ENCODE peak calls at places on chromosome 2, in ten cellular contexts. One of them, this sample, is unnamed.

GRCh38 chr2:134763164-134763710 is 44.4 kb upstream of the TMEM163 start:
- DNase-seq in psoas muscle: no peak
- DNase-seq in GM23338: no peak
- DNase-seq in GM12891: no peak
- DNase-seq in AG04449: no peak
- DNase-seq in GM06990: no peak
- DNase-seq in HT1080: peak; percentile 46
- DNase-seq in NCI-H524: no peak
- DNase-seq in NCI-H1105 treated with DMSO at 0.1 percent for 48 hours: no peak
- DNase-seq in HFFc6: no peak
- DNase-seq in this sample: no peak

GRCh38 chr2:223027442-223027841 is 24.5 kb upstream of the KCNE4 start:
- DNase-seq in NCI-H524: no peak
- DNase-seq in AG04449: no peak
- DNase-seq in NCI-H1105 treated with DMSO at 0.1 percent for 48 hours: no peak
- DNase-seq in HFFc6: peak; percentile 63
- DNase-seq in psoas muscle: no peak
- DNase-seq in GM06990: no peak
- DNase-seq in GM12891: no peak
- DNase-seq in GM23338: no peak
- DNase-seq in HT1080: peak; percentile 75
- DNase-seq in this sample: no peak

GRCh38 chr2:2852015-2852777 is 521.1 kb upstream of the MYT1L start:
- DNase-seq in psoas muscle: no peak
- DNase-seq in NCI-H524: no peak
- DNase-seq in AG04449: no peak
- DNase-seq in GM12891: no peak
- DNase-seq in HT1080: no peak
- DNase-seq in HFFc6: no peak
- DNase-seq in GM23338: no peak
- DNase-seq in NCI-H1105 treated with DMSO at 0.1 percent for 48 hours: no peak
- DNase-seq in GM06990: no peak
- DNase-seq in this sample: no peak

GRCh38 chr2:160362521-160362920 is 131.1 kb downstream of the RBMS1 start:
- DNase-seq in NCI-H1105 treated with DMSO at 0.1 percent for 48 hours: no peak
- DNase-seq in NCI-H524: no peak
- DNase-seq in psoas muscle: no peak
- DNase-seq in HFFc6: no peak
- DNase-seq in AG04449: no peak
- DNase-seq in GM06990: no peak
- DNase-seq in GM12891: no peak
- DNase-seq in HT1080: no peak
- DNase-seq in GM23338: no peak
- DNase-seq in this sample: no peak

GRCh38 chr2:28408764-28409599 is 16.3 kb downstream of the FOSL2 start:
- DNase-seq in NCI-H524: no peak
- DNase-seq in GM12891: no peak
- DNase-seq in AG04449: no peak
- DNase-seq in HFFc6: no peak
- DNase-seq in GM23338: no peak
- DNase-seq in psoas muscle: no peak
- DNase-seq in NCI-H1105 treated with DMSO at 0.1 percent for 48 hours: no peak
- DNase-seq in GM06990: no peak
- DNase-seq in HT1080: peak; percentile 100
- DNase-seq in this sample: no peak

GRCh38 chr2:9336209-9336533 is 87.2 kb downstream of the ITGB1BP1 start:
- DNase-seq in psoas muscle: no peak
- DNase-seq in HFFc6: no peak
- DNase-seq in GM12891: peak; percentile 43
- DNase-seq in AG04449: no peak
- DNase-seq in NCI-H524: peak; percentile 98
- DNase-seq in GM23338: no peak
- DNase-seq in GM06990: no peak
- DNase-seq in HT1080: peak; percentile 8
- DNase-seq in NCI-H1105 treated with DMSO at 0.1 percent for 48 hours: peak; percentile 79
- DNase-seq in this sample: no peak

GRCh38 chr2:54632733-54633692 is 90.4 kb upstream of the EML6 start:
- DNase-seq in GM06990: no peak
- DNase-seq in HFFc6: no peak
- DNase-seq in HT1080: peak; percentile 58
- DNase-seq in psoas muscle: peak; percentile 70
- DNase-seq in NCI-H524: no peak
- DNase-seq in AG04449: no peak
- DNase-seq in NCI-H1105 treated with DMSO at 0.1 percent for 48 hours: no peak
- DNase-seq in GM23338: no peak
- DNase-seq in GM12891: no peak
- DNase-seq in this sample: no peak

GRCh38 chr2:96225016-96225533 is 16.4 kb upstream of the STARD7 start:
- DNase-seq in GM23338: no peak
- DNase-seq in psoas muscle: no peak
- DNase-seq in HFFc6: no peak
- DNase-seq in GM12891: no peak
- DNase-seq in AG04449: no peak
- DNase-seq in HT1080: no peak
- DNase-seq in NCI-H524: no peak
- DNase-seq in GM06990: peak; percentile 77
- DNase-seq in NCI-H1105 treated with DMSO at 0.1 percent for 48 hours: no peak
- DNase-seq in this sample: peak; percentile 71

GRCh38 chr2:80020061-80020460 is 284.5 kb downstream of the LRRTM1 start:
- DNase-seq in GM06990: no peak
- DNase-seq in GM23338: no peak
- DNase-seq in HT1080: no peak
- DNase-seq in GM12891: no peak
- DNase-seq in HFFc6: no peak
- DNase-seq in NCI-H524: no peak
- DNase-seq in NCI-H1105 treated with DMSO at 0.1 percent for 48 hours: peak; percentile 59
- DNase-seq in psoas muscle: no peak
- DNase-seq in AG04449: no peak
- DNase-seq in this sample: no peak

GRCh38 chr2:68832161-68832869 is 38.9 kb downstream of the BMP10 start:
- DNase-seq in GM12891: no peak
- DNase-seq in AG04449: no peak
- DNase-seq in HT1080: peak; percentile 92
- DNase-seq in psoas muscle: peak; percentile 66
- DNase-seq in HFFc6: no peak
- DNase-seq in GM06990: peak; percentile 19
- DNase-seq in NCI-H1105 treated with DMSO at 0.1 percent for 48 hours: no peak
- DNase-seq in GM23338: no peak
- DNase-seq in NCI-H524: no peak
- DNase-seq in this sample: no peak

GRCh38 chr2:60353406-60353800 is 200.1 kb downstream of the BCL11A start:
- DNase-seq in NCI-H1105 treated with DMSO at 0.1 percent for 48 hours: no peak
- DNase-seq in AG04449: no peak
- DNase-seq in HFFc6: no peak
- DNase-seq in psoas muscle: no peak
- DNase-seq in GM06990: peak; percentile 76
- DNase-seq in GM23338: peak; percentile 33
- DNase-seq in GM12891: no peak
- DNase-seq in HT1080: no peak
- DNase-seq in NCI-H524: no peak
- DNase-seq in this sample: no peak

GRCh38 chr2:133718688-133719201 is 150.5 kb upstream of the NCKAP5 start:
- DNase-seq in NCI-H1105 treated with DMSO at 0.1 percent for 48 hours: no peak
- DNase-seq in GM12891: no peak
- DNase-seq in AG04449: peak; percentile 79
- DNase-seq in GM23338: no peak
- DNase-seq in HFFc6: peak; percentile 91
- DNase-seq in NCI-H524: no peak
- DNase-seq in psoas muscle: no peak
- DNase-seq in HT1080: peak; percentile 61
- DNase-seq in GM06990: no peak
- DNase-seq in this sample: no peak

GRCh38 chr2:24454258-24454657 is 36.8 kb upstream of the NCOA1 start:
- DNase-seq in NCI-H524: no peak
- DNase-seq in HFFc6: peak; percentile 1
- DNase-seq in GM23338: no peak
- DNase-seq in AG04449: no peak
- DNase-seq in GM06990: no peak
- DNase-seq in GM12891: no peak
- DNase-seq in HT1080: no peak
- DNase-seq in psoas muscle: no peak
- DNase-seq in NCI-H1105 treated with DMSO at 0.1 percent for 48 hours: no peak
- DNase-seq in this sample: no peak

GRCh38 chr2:8767324-8767723 is 70.1 kb downstream of the KIDINS220 start:
- DNase-seq in psoas muscle: no peak
- DNase-seq in GM23338: no peak
- DNase-seq in HFFc6: no peak
- DNase-seq in HT1080: no peak
- DNase-seq in NCI-H1105 treated with DMSO at 0.1 percent for 48 hours: peak; percentile 74
- DNase-seq in GM12891: no peak
- DNase-seq in NCI-H524: no peak
- DNase-seq in GM06990: no peak
- DNase-seq in AG04449: no peak
- DNase-seq in this sample: no peak

GRCh38 chr2:31675485-31675901 is 94.8 kb upstream of the SRD5A2 start:
- DNase-seq in HT1080: no peak
- DNase-seq in GM06990: no peak
- DNase-seq in psoas muscle: no peak
- DNase-seq in NCI-H1105 treated with DMSO at 0.1 percent for 48 hours: no peak
- DNase-seq in HFFc6: no peak
- DNase-seq in NCI-H524: peak; percentile 62
- DNase-seq in AG04449: no peak
- DNase-seq in GM12891: no peak
- DNase-seq in GM23338: peak; percentile 52
- DNase-seq in this sample: no peak

GRCh38 chr2:107622741-107623310 is 203.9 kb upstream of the RGPD4 start:
- DNase-seq in GM23338: no peak
- DNase-seq in psoas muscle: no peak
- DNase-seq in AG04449: no peak
- DNase-seq in NCI-H524: no peak
- DNase-seq in GM12891: no peak
- DNase-seq in HFFc6: no peak
- DNase-seq in GM06990: no peak
- DNase-seq in HT1080: no peak
- DNase-seq in NCI-H1105 treated with DMSO at 0.1 percent for 48 hours: no peak
- DNase-seq in this sample: no peak

GRCh38 chr2:191170773-191171172 is 20.0 kb upstream of the STAT4 start:
- DNase-seq in GM23338: no peak
- DNase-seq in NCI-H1105 treated with DMSO at 0.1 percent for 48 hours: no peak
- DNase-seq in NCI-H524: no peak
- DNase-seq in GM12891: no peak
- DNase-seq in AG04449: no peak
- DNase-seq in HFFc6: no peak
- DNase-seq in psoas muscle: no peak
- DNase-seq in GM06990: no peak
- DNase-seq in HT1080: peak; percentile 21
- DNase-seq in this sample: no peak

GRCh38 chr2:119580550-119581072 is 36.4 kb downstream of the CFAP221 start:
- DNase-seq in GM12891: no peak
- DNase-seq in psoas muscle: no peak
- DNase-seq in AG04449: no peak
- DNase-seq in GM06990: no peak
- DNase-seq in HFFc6: no peak
- DNase-seq in GM23338: no peak
- DNase-seq in HT1080: no peak
- DNase-seq in NCI-H1105 treated with DMSO at 0.1 percent for 48 hours: no peak
- DNase-seq in NCI-H524: no peak
- DNase-seq in this sample: no peak

GRCh38 chr2:105772362-105772761 is 27.6 kb downstream of the NCK2 start:
- DNase-seq in HFFc6: no peak
- DNase-seq in GM12891: no peak
- DNase-seq in psoas muscle: no peak
- DNase-seq in GM06990: no peak
- DNase-seq in HT1080: no peak
- DNase-seq in NCI-H1105 treated with DMSO at 0.1 percent for 48 hours: no peak
- DNase-seq in AG04449: no peak
- DNase-seq in GM23338: no peak
- DNase-seq in NCI-H524: no peak
- DNase-seq in this sample: no peak

GRCh38 chr2:199455533-199456382 is 2.0 kb downstream of the SATB2 start:
- DNase-seq in NCI-H1105 treated with DMSO at 0.1 percent for 48 hours: peak; percentile 86
- DNase-seq in AG04449: no peak
- DNase-seq in HT1080: peak; percentile 75
- DNase-seq in psoas muscle: peak; percentile 62
- DNase-seq in GM06990: no peak
- DNase-seq in GM23338: peak; percentile 91
- DNase-seq in NCI-H524: peak; percentile 49
- DNase-seq in HFFc6: no peak
- DNase-seq in GM12891: peak; percentile 5
- DNase-seq in this sample: peak; percentile 91

GRCh38 chr2:160372010-160372356 is 121.6 kb downstream of the RBMS1 start:
- DNase-seq in HT1080: no peak
- DNase-seq in GM12891: no peak
- DNase-seq in AG04449: no peak
- DNase-seq in GM23338: no peak
- DNase-seq in NCI-H1105 treated with DMSO at 0.1 percent for 48 hours: no peak
- DNase-seq in GM06990: no peak
- DNase-seq in NCI-H524: no peak
- DNase-seq in HFFc6: no peak
- DNase-seq in psoas muscle: no peak
- DNase-seq in this sample: no peak

GRCh38 chr2:197207106-197207505 is 103.5 kb downstream of the ANKRD44 start:
- DNase-seq in GM23338: no peak
- DNase-seq in AG04449: no peak
- DNase-seq in GM06990: no peak
- DNase-seq in HT1080: no peak
- DNase-seq in psoas muscle: no peak
- DNase-seq in NCI-H1105 treated with DMSO at 0.1 percent for 48 hours: no peak
- DNase-seq in NCI-H524: no peak
- DNase-seq in GM12891: no peak
- DNase-seq in HFFc6: no peak
- DNase-seq in this sample: no peak

GRCh38 chr2:32559136-32559535 is 68.7 kb upstream of the TTC27 start:
- DNase-seq in psoas muscle: no peak
- DNase-seq in NCI-H1105 treated with DMSO at 0.1 percent for 48 hours: no peak
- DNase-seq in NCI-H524: no peak
- DNase-seq in GM23338: no peak
- DNase-seq in AG04449: no peak
- DNase-seq in HT1080: no peak
- DNase-seq in HFFc6: no peak
- DNase-seq in GM06990: no peak
- DNase-seq in GM12891: no peak
- DNase-seq in this sample: no peak

GRCh38 chr2:150332378-150332777 is 155.1 kb downstream of the RND3 start:
- DNase-seq in GM23338: no peak
- DNase-seq in psoas muscle: no peak
- DNase-seq in HFFc6: no peak
- DNase-seq in NCI-H1105 treated with DMSO at 0.1 percent for 48 hours: no peak
- DNase-seq in GM12891: no peak
- DNase-seq in GM06990: no peak
- DNase-seq in AG04449: no peak
- DNase-seq in HT1080: no peak
- DNase-seq in NCI-H524: peak; percentile 2
- DNase-seq in this sample: no peak

GRCh38 chr2:109020217-109020637 is 31.2 kb upstream of the EDAR start:
- DNase-seq in GM23338: peak; percentile 15
- DNase-seq in HT1080: no peak
- DNase-seq in AG04449: peak; percentile 3
- DNase-seq in GM06990: no peak
- DNase-seq in NCI-H1105 treated with DMSO at 0.1 percent for 48 hours: no peak
- DNase-seq in psoas muscle: no peak
- DNase-seq in HFFc6: peak; percentile 50
- DNase-seq in NCI-H524: peak; percentile 10
- DNase-seq in GM12891: no peak
- DNase-seq in this sample: no peak

GRCh38 chr2:229153307-229153706 is 117.8 kb downstream of the PID1 start:
- DNase-seq in psoas muscle: no peak
- DNase-seq in HT1080: no peak
- DNase-seq in GM12891: no peak
- DNase-seq in GM06990: no peak
- DNase-seq in NCI-H1105 treated with DMSO at 0.1 percent for 48 hours: no peak
- DNase-seq in NCI-H524: no peak
- DNase-seq in HFFc6: no peak
- DNase-seq in AG04449: no peak
- DNase-seq in GM23338: no peak
- DNase-seq in this sample: no peak

GRCh38 chr2:71995067-71995665 is 152.5 kb downstream of the CYP26B1 start:
- DNase-seq in psoas muscle: no peak
- DNase-seq in HFFc6: peak; percentile 53
- DNase-seq in AG04449: no peak
- DNase-seq in GM12891: no peak
- DNase-seq in NCI-H524: peak; percentile 9
- DNase-seq in GM23338: peak; percentile 55
- DNase-seq in HT1080: peak; percentile 42
- DNase-seq in GM06990: no peak
- DNase-seq in NCI-H1105 treated with DMSO at 0.1 percent for 48 hours: peak; percentile 14
- DNase-seq in this sample: no peak

GRCh38 chr2:134260726-134261125 is 6.9 kb downstream of the MGAT5 start:
- DNase-seq in psoas muscle: no peak
- DNase-seq in GM06990: no peak
- DNase-seq in GM12891: no peak
- DNase-seq in NCI-H1105 treated with DMSO at 0.1 percent for 48 hours: no peak
- DNase-seq in GM23338: no peak
- DNase-seq in NCI-H524: no peak
- DNase-seq in HFFc6: peak; percentile 90
- DNase-seq in HT1080: peak; percentile 36
- DNase-seq in AG04449: peak; percentile 73
- DNase-seq in this sample: no peak